ENCODE peak calls at places on chromosomes 6 and 20, in five cellular contexts. Q is Panc1, T is foreskin fibroblast, M is GM13977, L is stomach. S is an unnamed sample.

GRCh38 chr20:63499333-63499969 is 568 bp upstream of the EEF1A2 start:
- DNase-seq in T (no peak), M (no peak), L (no peak), Q (no peak), S (no peak)

GRCh38 chr6:75210885-75211739 is 5.3 kb upstream of the COL12A1 start:
- DNase-seq in L (peak; percentile 54), Q (no peak), T (peak; percentile 86), M (peak; percentile 52), S (peak; percentile 67)

GRCh38 chr6:149863846-149864577 is at the start of gene LRP11:
- DNase-seq in T (peak; percentile 94), M (peak; percentile 96), Q (no peak), L (peak; percentile 94), S (peak; percentile 75)

GRCh38 chr20:54172856-54173652 is 732 bp downstream of the CYP24A1 start:
- DNase-seq in Q (no peak), M (no peak), L (no peak), T (peak; percentile 6), S (no peak)

GRCh38 chr20:34705383-34706021 is 1.4 kb downstream of the TP53INP2 start:
- DNase-seq in Q (no peak), L (peak; percentile 59), M (no peak), T (peak; percentile 78), S (peak; percentile 65)

GRCh38 chr6:117188627-117189201 is 76.6 kb upstream of the VGLL2 start:
- DNase-seq in T (peak; percentile 4), M (no peak), Q (no peak), L (no peak), S (no peak)

GRCh38 chr6:142485256-142485655 is 183.4 kb downstream of the ADGRG6 start:
- DNase-seq in M (no peak), T (peak; percentile 30), L (no peak), Q (no peak), S (no peak)

GRCh38 chr6:167565884-167566491 is 241.1 kb downstream of the TTLL2 start:
- DNase-seq in Q (no peak), T (no peak), L (no peak), M (no peak), S (no peak)

GRCh38 chr6:41049548-41049947 is 3.5 kb upstream of the APOBEC2 start:
- DNase-seq in L (no peak), T (no peak), M (no peak), Q (no peak), S (peak; percentile 71)

GRCh38 chr20:59438201-59438600 is 137.8 kb downstream of the EDN3 start:
- DNase-seq in M (no peak), L (no peak), Q (no peak), T (no peak), S (no peak)

GRCh38 chr6:3343089-3343901 is 84.5 kb downstream of the PSMG4 start:
- DNase-seq in T (no peak), Q (no peak), L (no peak), M (no peak), S (no peak)

GRCh38 chr20:41989935-41990635 is 371.9 kb upstream of the CHD6 start:
- DNase-seq in M (no peak), L (no peak), Q (no peak), T (no peak), S (no peak)

GRCh38 chr20:6767536-6768227 is at the start of gene BMP2:
- DNase-seq in T (peak; percentile 85), M (peak; percentile 68), Q (no peak), L (peak; percentile 70), S (no peak)

GRCh38 chr6:27260339-27260738 is 12.8 kb downstream of the PRSS16 start:
- DNase-seq in M (no peak), Q (no peak), T (peak; percentile 27), L (no peak), S (no peak)

GRCh38 chr20:14948416-14948815 is 611.0 kb upstream of the FLRT3 start:
- DNase-seq in M (no peak), Q (no peak), T (no peak), L (no peak), S (no peak)
- TF ChIP-seq CTCF in M (no peak), Q (peak; percentile 6), T (no peak), L (no peak), S (no peak)

GRCh38 chr20:51062065-51062464 is 39.2 kb upstream of the KCNG1 start:
- DNase-seq in T (no peak), L (no peak), Q (no peak), M (no peak), S (no peak)
- TF ChIP-seq CTCF in T (no peak), L (no peak), Q (no peak), M (no peak), S (no peak)

GRCh38 chr6:45500924-45501816 is 123.4 kb upstream of the SUPT3H start:
- DNase-seq in L (no peak), T (no peak), M (peak; percentile 8), Q (no peak), S (no peak)
- TF ChIP-seq CTCF in L (no peak), T (no peak), M (peak; percentile 41), Q (peak; percentile 51), S (no peak)

GRCh38 chr6:127190552-127190951 is 72.1 kb downstream of the RSPO3 start:
- DNase-seq in L (no peak), M (no peak), Q (no peak), T (peak; percentile 77), S (peak; percentile 40)

GRCh38 chr6:127182501-127182900 is 64.0 kb downstream of the RSPO3 start:
- DNase-seq in L (no peak), Q (no peak), M (no peak), T (peak; percentile 72), S (no peak)

GRCh38 chr6:127185410-127185809 is 66.9 kb downstream of the RSPO3 start:
- DNase-seq in L (no peak), M (no peak), Q (no peak), T (no peak), S (no peak)

GRCh38 chr6:127188752-127189151 is 70.3 kb downstream of the RSPO3 start:
- DNase-seq in Q (no peak), L (no peak), T (no peak), M (no peak), S (no peak)

DNA sequence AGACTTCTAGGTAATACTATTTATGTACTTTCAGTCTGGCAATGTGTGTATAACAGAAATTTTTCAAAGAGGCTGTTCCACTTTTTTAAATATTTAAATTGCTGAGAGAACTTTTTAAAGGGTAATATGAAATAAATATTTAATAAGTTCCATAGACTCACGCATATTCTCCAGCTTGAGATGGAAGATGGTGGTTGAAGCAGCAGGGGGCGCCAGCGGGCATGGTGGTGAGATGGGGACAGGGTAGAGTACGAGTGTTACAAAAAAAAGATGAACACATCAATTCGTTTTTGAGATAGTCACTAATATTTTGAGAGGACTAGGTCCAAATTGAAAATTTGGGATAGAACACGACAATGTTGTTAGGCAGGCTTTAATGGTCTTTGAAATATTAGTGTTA is 68.4 kb downstream of the RSPO3 start:
- DNase-seq in Q (peak; percentile 18), T (no peak), M (no peak), L (peak; percentile 71), S (no peak)
- TF ChIP-seq CTCF in Q (peak; percentile 86), T (peak; percentile 30), M (peak; percentile 65), L (peak; percentile 25), S (peak; percentile 65)

DNA sequence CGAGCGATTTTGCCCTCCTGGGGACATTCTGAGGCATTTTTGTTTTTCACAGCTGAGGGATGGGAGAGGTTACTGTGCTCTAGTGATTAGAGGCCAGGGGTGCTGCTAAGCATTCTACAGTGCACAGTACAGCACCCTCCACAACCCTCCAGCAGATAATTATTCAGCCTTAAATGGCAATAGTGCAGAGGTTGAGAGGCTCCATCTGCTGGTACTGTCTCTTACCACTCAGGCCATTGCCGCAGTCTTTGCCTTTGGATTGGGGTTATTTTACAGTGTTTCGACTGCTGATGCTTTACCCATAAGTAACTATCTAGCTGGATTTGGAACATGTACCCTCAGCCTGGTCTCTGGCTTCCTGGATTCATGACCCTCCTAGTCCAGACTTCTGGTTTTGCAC is 705.3 kb downstream of the KIF16B start:
- DNase-seq in T (no peak), L (no peak), Q (no peak), M (no peak), S (no peak)
- TF ChIP-seq CTCF in T (peak; percentile 16), L (no peak), Q (peak; percentile 22), M (no peak), S (no peak)

GRCh38 chr6:157097255-157097936 is 225.9 kb downstream of the TMEM242 start:
- DNase-seq in M (no peak), L (no peak), Q (no peak), T (no peak), S (no peak)

GRCh38 chr6:157098999-157099398 is 224.3 kb downstream of the TMEM242 start:
- DNase-seq in M (no peak), T (no peak), L (no peak), Q (no peak), S (no peak)

GRCh38 chr6:157104803-157105202 is 218.5 kb downstream of the TMEM242 start:
- DNase-seq in L (no peak), T (no peak), M (no peak), Q (no peak), S (no peak)

GRCh38 chr6:157099912-157100593 is 223.3 kb downstream of the TMEM242 start:
- DNase-seq in T (no peak), M (peak; percentile 63), L (no peak), Q (no peak), S (no peak)

GRCh38 chr6:157101166-157101565 is 222.2 kb downstream of the TMEM242 start:
- DNase-seq in Q (no peak), T (no peak), M (no peak), L (no peak), S (no peak)
- TF ChIP-seq CTCF in Q (no peak), T (no peak), M (no peak), L (no peak), S (no peak)

S was measured in HFFc6.